ENCODE peak calls at places on chromosomes 7 and 10, in ten cellular contexts. One of them, this sample, is unnamed.

GRCh38 chr7:129831424-129832058 is 121.2 kb downstream of the UBE2H start:
- DNase-seq in substantia nigra: no peak
- DNase-seq in naive thymus-derived CD4-positive, alpha-beta T cell: no peak
- DNase-seq in cardiac muscle cell: peak
- DNase-seq in CD4-positive, alpha-beta T cell: no peak
- DNase-seq in PC-3: peak
- DNase-seq in CD4-positive, alpha-beta memory T cell: no peak
- DNase-seq in RWPE1: peak
- DNase-seq in stomach: no peak
- DNase-seq in GM23248: peak
- DNase-seq in this sample: peak

GRCh38 chr10:124701435-124701834 is 42.7 kb downstream of the FAM53B start:
- DNase-seq in RWPE1: no peak
- DNase-seq in PC-3: no peak
- DNase-seq in naive thymus-derived CD4-positive, alpha-beta T cell: no peak
- DNase-seq in CD4-positive, alpha-beta memory T cell: no peak
- DNase-seq in CD4-positive, alpha-beta T cell: no peak
- DNase-seq in GM23248: peak
- DNase-seq in substantia nigra: peak
- DNase-seq in stomach: peak
- DNase-seq in cardiac muscle cell: peak
- DNase-seq in this sample: no peak

GRCh38 chr10:109773818-109774440 is 149.4 kb downstream of the XPNPEP1 start:
- DNase-seq in GM23248: peak
- DNase-seq in naive thymus-derived CD4-positive, alpha-beta T cell: no peak
- DNase-seq in RWPE1: peak
- DNase-seq in PC-3: peak
- DNase-seq in CD4-positive, alpha-beta memory T cell: no peak
- DNase-seq in stomach: no peak
- DNase-seq in CD4-positive, alpha-beta T cell: no peak
- DNase-seq in substantia nigra: no peak
- DNase-seq in cardiac muscle cell: no peak
- DNase-seq in this sample: no peak

GRCh38 chr7:130048906-130049305 is 2.3 kb downstream of the ZC3HC1 start:
- DNase-seq in substantia nigra: no peak
- DNase-seq in naive thymus-derived CD4-positive, alpha-beta T cell: no peak
- DNase-seq in CD4-positive, alpha-beta memory T cell: no peak
- DNase-seq in cardiac muscle cell: no peak
- DNase-seq in CD4-positive, alpha-beta T cell: no peak
- DNase-seq in GM23248: no peak
- DNase-seq in stomach: no peak
- DNase-seq in PC-3: no peak
- DNase-seq in RWPE1: no peak
- DNase-seq in this sample: no peak

GRCh38 chr7:85178531-85179298 is 8.1 kb downstream of the SEMA3D start:
- DNase-seq in stomach: no peak
- DNase-seq in RWPE1: no peak
- DNase-seq in naive thymus-derived CD4-positive, alpha-beta T cell: no peak
- DNase-seq in GM23248: no peak
- DNase-seq in cardiac muscle cell: no peak
- DNase-seq in substantia nigra: no peak
- DNase-seq in PC-3: no peak
- DNase-seq in CD4-positive, alpha-beta memory T cell: no peak
- DNase-seq in CD4-positive, alpha-beta T cell: no peak
- DNase-seq in this sample: no peak

GRCh38 chr10:89887830-89888229 is 186.4 kb downstream of the KIF20B start:
- DNase-seq in cardiac muscle cell: no peak
- DNase-seq in GM23248: peak
- DNase-seq in naive thymus-derived CD4-positive, alpha-beta T cell: no peak
- DNase-seq in CD4-positive, alpha-beta memory T cell: no peak
- DNase-seq in RWPE1: no peak
- DNase-seq in stomach: no peak
- DNase-seq in PC-3: no peak
- DNase-seq in CD4-positive, alpha-beta T cell: no peak
- DNase-seq in substantia nigra: no peak
- DNase-seq in this sample: no peak

GRCh38 chr7:51764981-51765380 is 448.4 kb upstream of the COBL start:
- DNase-seq in CD4-positive, alpha-beta memory T cell: no peak
- DNase-seq in CD4-positive, alpha-beta T cell: no peak
- DNase-seq in RWPE1: no peak
- DNase-seq in substantia nigra: no peak
- DNase-seq in stomach: no peak
- DNase-seq in PC-3: no peak
- DNase-seq in cardiac muscle cell: no peak
- DNase-seq in naive thymus-derived CD4-positive, alpha-beta T cell: no peak
- DNase-seq in GM23248: no peak
- DNase-seq in this sample: no peak

GRCh38 chr7:115300228-115300870 is 378.5 kb downstream of the MDFIC start:
- DNase-seq in PC-3: peak
- DNase-seq in RWPE1: no peak
- DNase-seq in naive thymus-derived CD4-positive, alpha-beta T cell: no peak
- DNase-seq in substantia nigra: no peak
- DNase-seq in stomach: no peak
- DNase-seq in CD4-positive, alpha-beta T cell: no peak
- DNase-seq in CD4-positive, alpha-beta memory T cell: no peak
- DNase-seq in cardiac muscle cell: no peak
- DNase-seq in GM23248: peak
- DNase-seq in this sample: no peak

GRCh38 chr7:20964214-20964613 is 177.5 kb upstream of the SP8 start:
- DNase-seq in CD4-positive, alpha-beta memory T cell: no peak
- DNase-seq in naive thymus-derived CD4-positive, alpha-beta T cell: no peak
- DNase-seq in stomach: no peak
- DNase-seq in cardiac muscle cell: no peak
- DNase-seq in substantia nigra: no peak
- DNase-seq in RWPE1: no peak
- DNase-seq in CD4-positive, alpha-beta T cell: no peak
- DNase-seq in PC-3: no peak
- DNase-seq in GM23248: no peak
- DNase-seq in this sample: no peak

GRCh38 chr10:110423650-110424049 is 74.1 kb upstream of the DUSP5 start:
- DNase-seq in naive thymus-derived CD4-positive, alpha-beta T cell: no peak
- DNase-seq in GM23248: no peak
- DNase-seq in stomach: no peak
- DNase-seq in substantia nigra: no peak
- DNase-seq in cardiac muscle cell: no peak
- DNase-seq in CD4-positive, alpha-beta memory T cell: no peak
- DNase-seq in PC-3: no peak
- DNase-seq in RWPE1: no peak
- DNase-seq in CD4-positive, alpha-beta T cell: no peak
- DNase-seq in this sample: no peak

DNA sequence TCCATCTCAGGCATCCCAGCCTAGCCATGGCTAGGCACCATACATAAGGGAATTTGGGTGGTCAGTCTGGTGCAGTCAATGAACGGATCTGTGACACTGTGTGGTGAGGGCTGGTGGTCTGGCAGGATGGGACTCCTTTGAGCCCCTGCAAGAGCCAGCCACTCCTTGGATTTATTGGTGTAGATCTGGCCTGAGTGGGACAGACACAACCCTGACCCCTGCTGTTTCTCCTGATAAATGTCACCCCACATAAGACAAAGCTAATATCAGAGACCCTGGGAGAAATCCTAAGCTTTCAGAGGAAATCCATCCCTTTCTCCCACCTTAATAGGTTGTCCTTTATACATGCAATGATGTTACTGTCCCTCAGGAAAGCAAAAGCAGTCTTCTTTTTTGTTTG is 2.3 kb downstream of the FBXO24 start:
- DNase-seq in CD4-positive, alpha-beta memory T cell: no peak
- DNase-seq in substantia nigra: no peak
- DNase-seq in cardiac muscle cell: peak
- DNase-seq in naive thymus-derived CD4-positive, alpha-beta T cell: no peak
- DNase-seq in RWPE1: no peak
- DNase-seq in GM23248: peak
- DNase-seq in CD4-positive, alpha-beta T cell: no peak
- DNase-seq in PC-3: peak
- DNase-seq in stomach: no peak
- DNase-seq in this sample: no peak
- H3K27ac ChIP-seq in CD4-positive, alpha-beta memory T cell: no peak
- H3K27ac ChIP-seq in substantia nigra: no peak
- H3K27ac ChIP-seq in cardiac muscle cell: no peak
- H3K27ac ChIP-seq in naive thymus-derived CD4-positive, alpha-beta T cell: no peak
- H3K27ac ChIP-seq in RWPE1: no peak
- H3K27ac ChIP-seq in GM23248: no peak
- H3K27ac ChIP-seq in CD4-positive, alpha-beta T cell: no peak
- H3K27ac ChIP-seq in PC-3: no peak
- H3K27ac ChIP-seq in stomach: no peak
- H3K27ac ChIP-seq in this sample: no peak

GRCh38 chr10:63492788-63493403 is 27.1 kb upstream of the JMJD1C start:
- DNase-seq in GM23248: no peak
- DNase-seq in RWPE1: no peak
- DNase-seq in PC-3: no peak
- DNase-seq in CD4-positive, alpha-beta T cell: no peak
- DNase-seq in naive thymus-derived CD4-positive, alpha-beta T cell: no peak
- DNase-seq in stomach: no peak
- DNase-seq in CD4-positive, alpha-beta memory T cell: no peak
- DNase-seq in cardiac muscle cell: no peak
- DNase-seq in substantia nigra: no peak
- DNase-seq in this sample: no peak

GRCh38 chr10:63494951-63495350 is 26.2 kb upstream of the REEP3 start:
- DNase-seq in stomach: no peak
- DNase-seq in RWPE1: no peak
- DNase-seq in CD4-positive, alpha-beta T cell: no peak
- DNase-seq in substantia nigra: no peak
- DNase-seq in CD4-positive, alpha-beta memory T cell: no peak
- DNase-seq in cardiac muscle cell: no peak
- DNase-seq in PC-3: no peak
- DNase-seq in GM23248: no peak
- DNase-seq in naive thymus-derived CD4-positive, alpha-beta T cell: no peak
- DNase-seq in this sample: no peak

GRCh38 chr10:63487990-63488389 is 22.2 kb upstream of the JMJD1C start:
- DNase-seq in RWPE1: no peak
- DNase-seq in PC-3: no peak
- DNase-seq in CD4-positive, alpha-beta T cell: no peak
- DNase-seq in naive thymus-derived CD4-positive, alpha-beta T cell: no peak
- DNase-seq in GM23248: no peak
- DNase-seq in stomach: no peak
- DNase-seq in substantia nigra: no peak
- DNase-seq in CD4-positive, alpha-beta memory T cell: no peak
- DNase-seq in cardiac muscle cell: no peak
- DNase-seq in this sample: no peak

GRCh38 chr10:63489838-63490237 is 24.1 kb upstream of the JMJD1C start:
- DNase-seq in stomach: no peak
- DNase-seq in CD4-positive, alpha-beta memory T cell: no peak
- DNase-seq in naive thymus-derived CD4-positive, alpha-beta T cell: no peak
- DNase-seq in substantia nigra: no peak
- DNase-seq in PC-3: no peak
- DNase-seq in RWPE1: no peak
- DNase-seq in CD4-positive, alpha-beta T cell: no peak
- DNase-seq in cardiac muscle cell: no peak
- DNase-seq in GM23248: no peak
- DNase-seq in this sample: no peak

DNA sequence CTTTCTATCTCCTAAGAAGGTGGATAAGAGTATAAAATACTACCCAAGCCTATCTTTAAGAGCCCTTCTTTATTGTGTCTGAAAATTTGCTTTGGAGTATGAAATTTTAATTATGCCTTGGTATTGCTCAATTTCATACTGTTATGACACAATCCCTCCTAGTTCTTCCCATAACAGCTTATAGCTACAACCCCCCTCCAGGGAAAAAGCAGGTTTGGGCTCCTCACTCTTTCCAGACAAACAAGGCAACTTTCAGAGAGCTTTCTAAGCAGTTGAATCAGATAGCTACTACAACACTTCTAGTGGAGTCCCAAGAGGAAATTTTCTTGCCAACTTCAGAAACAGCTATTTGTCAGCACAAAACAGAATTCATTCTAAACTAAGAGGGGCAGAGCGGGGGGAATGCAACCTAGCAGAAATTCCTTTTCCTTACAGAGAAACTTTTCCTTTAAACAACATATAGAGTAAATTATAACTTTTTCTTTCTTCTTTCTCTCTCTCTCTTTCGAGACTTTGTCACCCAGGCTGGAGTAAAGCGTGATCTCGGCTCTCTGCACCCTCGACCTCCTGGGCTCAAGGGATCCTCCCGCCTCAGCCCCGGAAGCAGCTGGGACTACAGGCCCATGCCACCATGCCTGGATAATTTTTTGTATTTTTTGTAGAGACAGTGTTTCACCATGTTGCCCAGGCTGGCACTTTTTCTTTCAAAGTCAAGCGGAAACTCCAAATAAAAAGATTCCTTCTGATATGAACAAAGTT is 26.0 kb upstream of the JMJD1C start:
- DNase-seq in CD4-positive, alpha-beta memory T cell: no peak
- DNase-seq in cardiac muscle cell: peak
- DNase-seq in naive thymus-derived CD4-positive, alpha-beta T cell: no peak
- DNase-seq in substantia nigra: no peak
- DNase-seq in stomach: no peak
- DNase-seq in PC-3: peak
- DNase-seq in RWPE1: peak
- DNase-seq in GM23248: peak
- DNase-seq in CD4-positive, alpha-beta T cell: no peak
- DNase-seq in this sample: peak
- H3K27ac ChIP-seq in CD4-positive, alpha-beta memory T cell: no peak
- H3K27ac ChIP-seq in cardiac muscle cell: peak
- H3K27ac ChIP-seq in naive thymus-derived CD4-positive, alpha-beta T cell: no peak
- H3K27ac ChIP-seq in substantia nigra: no peak
- H3K27ac ChIP-seq in stomach: peak
- H3K27ac ChIP-seq in PC-3: peak
- H3K27ac ChIP-seq in RWPE1: peak
- H3K27ac ChIP-seq in GM23248: peak
- H3K27ac ChIP-seq in CD4-positive, alpha-beta T cell: no peak
- H3K27ac ChIP-seq in this sample: peak

DNA sequence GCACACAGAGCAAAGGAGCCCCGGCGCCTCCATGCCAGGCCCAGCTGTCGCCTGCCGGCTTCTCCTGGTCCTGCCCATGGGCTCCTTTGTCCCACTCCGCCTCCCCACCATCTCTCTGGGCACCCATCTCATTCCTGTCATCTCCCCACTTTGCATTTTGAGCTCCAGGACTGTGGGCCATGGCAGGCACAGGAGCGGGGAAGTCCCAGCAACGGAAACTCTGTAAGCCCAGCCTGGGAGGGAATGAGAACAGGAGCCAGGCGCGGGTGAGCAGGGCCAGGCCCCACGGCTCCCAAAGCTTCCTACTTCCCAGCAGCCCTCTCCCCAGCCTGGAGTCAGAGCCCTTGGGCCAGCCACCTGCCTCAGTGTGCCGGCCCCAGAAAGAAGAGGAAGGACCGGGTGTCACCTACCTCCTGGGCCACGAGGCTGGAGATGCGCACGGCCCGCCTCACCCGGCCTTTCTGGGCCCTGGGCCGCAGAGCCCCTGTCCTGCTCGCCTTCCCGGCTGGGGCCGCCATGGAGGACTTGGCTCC is 23.1 kb downstream of the KCNH2 start:
- DNase-seq in substantia nigra: no peak
- DNase-seq in CD4-positive, alpha-beta memory T cell: no peak
- DNase-seq in cardiac muscle cell: no peak
- DNase-seq in stomach: no peak
- DNase-seq in GM23248: no peak
- DNase-seq in PC-3: no peak
- DNase-seq in naive thymus-derived CD4-positive, alpha-beta T cell: no peak
- DNase-seq in CD4-positive, alpha-beta T cell: no peak
- DNase-seq in RWPE1: no peak
- DNase-seq in this sample: no peak
- H3K27ac ChIP-seq in substantia nigra: no peak
- H3K27ac ChIP-seq in CD4-positive, alpha-beta memory T cell: no peak
- H3K27ac ChIP-seq in cardiac muscle cell: peak
- H3K27ac ChIP-seq in stomach: peak
- H3K27ac ChIP-seq in GM23248: no peak
- H3K27ac ChIP-seq in PC-3: no peak
- H3K27ac ChIP-seq in naive thymus-derived CD4-positive, alpha-beta T cell: no peak
- H3K27ac ChIP-seq in CD4-positive, alpha-beta T cell: no peak
- H3K27ac ChIP-seq in RWPE1: no peak
- H3K27ac ChIP-seq in this sample: no peak

GRCh38 chr10:95387383-95387782 is 96.6 kb upstream of the PDLIM1 start:
- DNase-seq in PC-3: no peak
- DNase-seq in RWPE1: no peak
- DNase-seq in GM23248: no peak
- DNase-seq in substantia nigra: no peak
- DNase-seq in CD4-positive, alpha-beta memory T cell: no peak
- DNase-seq in cardiac muscle cell: no peak
- DNase-seq in naive thymus-derived CD4-positive, alpha-beta T cell: no peak
- DNase-seq in stomach: no peak
- DNase-seq in CD4-positive, alpha-beta T cell: no peak
- DNase-seq in this sample: no peak
- H3K27ac ChIP-seq in PC-3: no peak
- H3K27ac ChIP-seq in RWPE1: no peak
- H3K27ac ChIP-seq in GM23248: no peak
- H3K27ac ChIP-seq in substantia nigra: no peak
- H3K27ac ChIP-seq in CD4-positive, alpha-beta memory T cell: no peak
- H3K27ac ChIP-seq in cardiac muscle cell: no peak
- H3K27ac ChIP-seq in naive thymus-derived CD4-positive, alpha-beta T cell: no peak
- H3K27ac ChIP-seq in stomach: peak
- H3K27ac ChIP-seq in CD4-positive, alpha-beta T cell: no peak
- H3K27ac ChIP-seq in this sample: no peak